ENCODE peak calls at places on chromosomes 7 and 10, in nine cellular contexts. U, I, Q, P, A, N, H, Z and M are unnamed samples.

GRCh38 chr7:128322040-128322643 is 21.6 kb downstream of the RBM28 start:
- DNase-seq in U (no peak), I (peak; percentile 25), Q (peak; percentile 53), P (no peak), A (peak; percentile 5), N (no peak), H (no peak), Z (peak; percentile 50), M (no peak)

GRCh38 chr10:96327462-96327861 is 23.2 kb downstream of the DNTT start:
- DNase-seq in U (no peak), I (no peak), Q (no peak), P (no peak), A (no peak), N (no peak), H (no peak), Z (no peak), M (no peak)

GRCh38 chr7:114979388-114979787 is 57.5 kb downstream of the MDFIC start:
- DNase-seq in U (peak; percentile 37), I (no peak), Q (peak; percentile 83), P (no peak), A (no peak), N (peak; percentile 70), H (peak; percentile 62), Z (peak; percentile 16), M (no peak)

GRCh38 chr7:93040355-93040754 is 77.4 kb downstream of the SAMD9 start:
- DNase-seq in U (peak; percentile 22), I (no peak), Q (no peak), P (no peak), A (no peak), N (no peak), H (peak; percentile 55), Z (no peak), M (no peak)

GRCh38 chr10:77602913-77603528 is 34.6 kb downstream of the KCNMA1 start:
- DNase-seq in U (no peak), I (no peak), Q (no peak), P (no peak), A (no peak), N (no peak), H (no peak), Z (no peak), M (no peak)

GRCh38 chr7:46972205-46972604 is 609.7 kb downstream of the TNS3 start:
- DNase-seq in U (no peak), I (no peak), Q (peak; percentile 80), P (no peak), A (no peak), N (no peak), H (no peak), Z (no peak), M (no peak)

GRCh38 chr7:99679400-99680191 is at the start of gene CYP3A5:
- DNase-seq in U (no peak), I (peak; percentile 16), Q (no peak), P (peak; percentile 81), A (no peak), N (peak; percentile 25), H (peak; percentile 46), Z (peak; percentile 78), M (peak; percentile 85)

GRCh38 chr7:1807821-1808600 is 137.9 kb downstream of the ELFN1 start:
- DNase-seq in U (no peak), I (no peak), Q (no peak), P (no peak), A (no peak), N (no peak), H (no peak), Z (no peak), M (no peak)

GRCh38 chr7:44240983-44241510 is 40.3 kb downstream of the YKT6 start:
- DNase-seq in U (peak; percentile 57), I (peak; percentile 90), Q (peak; percentile 75), P (peak; percentile 76), A (peak; percentile 60), N (peak; percentile 66), H (peak; percentile 88), Z (peak; percentile 90), M (peak; percentile 72)

GRCh38 chr7:154698726-154699291 is 304.1 kb downstream of the PAXIP1 start:
- DNase-seq in U (no peak), I (peak; percentile 44), Q (no peak), P (no peak), A (no peak), N (no peak), H (no peak), Z (no peak), M (no peak)

GRCh38 chr10:79444243-79445119 is 943 bp downstream of the ZCCHC24 start:
- DNase-seq in U (peak; percentile 81), I (peak; percentile 68), Q (peak; percentile 98), P (peak; percentile 81), A (peak; percentile 36), N (peak; percentile 75), H (peak; percentile 96), Z (peak; percentile 77), M (peak; percentile 55)

GRCh38 chr7:2209146-2209960 is 23.4 kb downstream of the MAD1L1 start:
- DNase-seq in U (peak; percentile 72), I (peak; percentile 87), Q (peak; percentile 31), P (peak; percentile 61), A (peak; percentile 44), N (peak; percentile 38), H (peak; percentile 90), Z (peak; percentile 81), M (peak; percentile 39)

GRCh38 chr7:36313607-36314006 is 76.1 kb upstream of the ANLN start:
- DNase-seq in U (no peak), I (no peak), Q (no peak), P (no peak), A (no peak), N (no peak), H (no peak), Z (no peak), M (no peak)

GRCh38 chr7:51665045-51665785 is 348.6 kb upstream of the COBL start:
- DNase-seq in U (no peak), I (no peak), Q (no peak), P (no peak), A (no peak), N (no peak), H (no peak), Z (no peak), M (no peak)

GRCh38 chr7:66125052-66125694 is 10.5 kb downstream of the CRCP start:
- DNase-seq in U (no peak), I (no peak), Q (no peak), P (no peak), A (no peak), N (no peak), H (no peak), Z (no peak), M (no peak)

GRCh38 chr7:55573526-55573925 is 1.2 kb upstream of the VOPP1 start:
- DNase-seq in U (no peak), I (no peak), Q (peak; percentile 24), P (no peak), A (no peak), N (no peak), H (no peak), Z (no peak), M (no peak)
- H3K4me3 ChIP-seq in U (peak overlapping the region; percentile 78), I (peak overlapping the region; percentile 61), Q (peak overlapping the region; percentile 83), P (no peak overlapping the region), A (peak overlapping the region; percentile 76), N (no peak overlapping the region), H (no peak overlapping the region), Z (no peak overlapping the region), M (no peak overlapping the region)

GRCh38 chr10:7494034-7494433 is 83.2 kb upstream of the SFMBT2 start:
- DNase-seq in U (no peak), I (no peak), Q (no peak), P (no peak), A (no peak), N (no peak), H (no peak), Z (no peak), M (no peak)

GRCh38 chr10:7492660-7493046 is 81.8 kb upstream of the SFMBT2 start:
- DNase-seq in U (no peak), I (no peak), Q (no peak), P (no peak), A (no peak), N (no peak), H (no peak), Z (no peak), M (no peak)

GRCh38 chr10:7491949-7492659 is 81.3 kb upstream of the SFMBT2 start:
- DNase-seq in U (no peak), I (no peak), Q (no peak), P (no peak), A (no peak), N (no peak), H (no peak), Z (no peak), M (no peak)

GRCh38 chr10:7488418-7488829 is 77.6 kb upstream of the SFMBT2 start:
- DNase-seq in U (no peak), I (peak; percentile 67), Q (no peak), P (no peak), A (no peak), N (no peak), H (peak; percentile 55), Z (peak; percentile 80), M (no peak)

DNA sequence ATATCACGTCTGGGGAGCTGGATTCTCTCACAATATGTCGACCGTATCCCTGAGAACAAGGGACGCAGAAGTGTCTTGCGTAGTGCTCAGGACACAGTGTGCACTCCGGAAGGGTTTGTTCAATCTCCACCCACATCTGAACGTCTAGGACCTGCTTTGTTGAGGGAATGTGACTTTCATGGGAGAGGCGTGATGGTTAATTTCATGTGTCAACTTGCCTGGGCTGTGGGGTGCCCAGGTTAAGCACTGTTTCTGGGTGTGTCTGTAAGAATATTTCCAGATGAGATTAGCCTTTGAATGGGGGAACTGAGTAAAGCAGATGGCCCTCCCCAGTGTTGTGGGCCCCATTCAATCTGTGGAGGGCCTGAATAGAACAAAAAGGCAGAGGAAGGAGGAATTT is 80.4 kb upstream of the SFMBT2 start:
- DNase-seq in U (no peak), I (no peak), Q (no peak), P (no peak), A (no peak), N (no peak), H (no peak), Z (no peak), M (no peak)
- H3K27ac ChIP-seq in U (no peak overlapping the region), I (no peak overlapping the region), Q (no peak overlapping the region), P (no peak overlapping the region), A (no peak overlapping the region), N (no peak overlapping the region), H (no peak overlapping the region), Z (no peak overlapping the region), M (no peak overlapping the region)

DNA sequence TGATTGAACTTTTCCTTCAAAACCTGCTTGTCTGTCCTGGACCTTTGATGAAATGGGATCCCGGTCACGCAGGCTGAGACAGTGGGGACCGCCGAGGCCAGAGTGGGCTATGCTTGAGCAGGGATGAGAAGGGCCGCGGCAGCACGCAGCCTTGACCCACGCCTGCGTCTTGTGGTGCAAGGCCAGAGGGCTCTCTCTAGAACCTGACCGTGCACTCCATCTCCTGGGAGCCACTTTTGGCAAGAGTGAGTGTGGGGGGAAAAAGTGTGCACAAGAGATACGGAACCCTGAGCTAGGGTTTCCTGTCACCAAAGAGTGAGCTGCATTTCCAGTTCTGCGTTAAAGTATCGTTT is 42.4 kb downstream of the WIPI2 start:
- DNase-seq in U (no peak), I (no peak), Q (no peak), P (no peak), A (no peak), N (no peak), H (peak; percentile 40), Z (no peak), M (no peak)
- H3K4me3 ChIP-seq in U (no peak overlapping the region), I (no peak overlapping the region), Q (no peak overlapping the region), P (no peak overlapping the region), A (no peak overlapping the region), N (no peak overlapping the region), H (no peak overlapping the region), Z (no peak overlapping the region), M (no peak overlapping the region)

DNA sequence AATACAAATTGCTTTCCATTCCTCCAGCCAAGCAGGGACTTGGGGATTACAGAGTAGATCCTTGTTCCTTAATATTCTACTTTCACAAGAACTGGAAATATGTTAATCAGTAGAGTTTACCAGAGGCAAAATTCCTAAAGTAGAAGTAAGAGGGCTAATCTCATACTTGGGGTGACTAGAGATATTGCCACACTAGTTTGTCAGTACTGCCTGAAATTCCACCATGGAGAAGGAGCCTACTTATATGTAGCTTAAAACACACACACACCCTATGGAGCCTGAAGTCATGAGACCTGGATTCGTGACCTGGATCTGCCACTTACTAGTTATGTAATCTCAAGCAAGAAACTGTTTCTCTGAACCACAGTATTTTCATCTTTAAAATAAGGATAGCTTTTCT is 33.9 kb downstream of the STRIP2 start:
- DNase-seq in U (no peak), I (no peak), Q (no peak), P (no peak), A (no peak), N (no peak), H (no peak), Z (peak; percentile 11), M (no peak)
- H3K27ac ChIP-seq in U (no peak overlapping the region), I (no peak overlapping the region), Q (no peak overlapping the region), P (no peak overlapping the region), A (no peak overlapping the region), N (peak overlapping the region; percentile 75), H (no peak overlapping the region), Z (no peak overlapping the region), M (no peak overlapping the region)